ENCODE peak calls at places on chromosomes 6 and 20, in four cellular contexts. N, T, Q and D are unnamed samples.

GRCh38 chr6:164344801-164345291 is 930.3 kb downstream of the QKI start:
- DNase-seq in T (no peak), N (no peak), Q (no peak), D (no peak)

GRCh38 chr20:32966382-32966781 is 37.9 kb downstream of the SUN5 start:
- DNase-seq in T (no peak), N (no peak), Q (no peak), D (no peak)

GRCh38 chr6:73927421-73927820 is 231.4 kb downstream of the CD109 start:
- DNase-seq in T (no peak), Q (no peak), N (no peak), D (no peak)

GRCh38 chr6:100099189-100100074 is 105.4 kb upstream of the MCHR2 start:
- DNase-seq in N (no peak), Q (no peak), T (no peak), D (no peak)

GRCh38 chr6:38929560-38929959 is 119.0 kb upstream of the GLP1R start:
- DNase-seq in T (no peak), N (no peak), Q (no peak), D (no peak)

GRCh38 chr6:89048286-89048923 is 32.1 kb upstream of the PNRC1 start:
- DNase-seq in N (no peak), Q (no peak), T (no peak), D (no peak)

GRCh38 chr6:27127874-27128795 is 119.4 kb upstream of the PRSS16 start:
- DNase-seq in T (no peak), N (no peak), Q (no peak), D (no peak)

GRCh38 chr6:23659125-23659524 is 466.9 kb upstream of the NRSN1 start:
- DNase-seq in N (peak), T (no peak), Q (no peak), D (no peak)

GRCh38 chr20:6501061-6501460 is 266.4 kb upstream of the BMP2 start:
- DNase-seq in Q (peak), T (peak), N (peak), D (no peak)

GRCh38 chr20:1907586-1907985 is 12.4 kb downstream of the SIRPA start:
- DNase-seq in N (peak), T (no peak), Q (no peak), D (no peak)

GRCh38 chr20:63766695-63767426 is 27.3 kb downstream of the SLC2A4RG start:
- DNase-seq in Q (no peak), T (no peak), N (no peak), D (no peak)

GRCh38 chr20:46371656-46372055 is 34.8 kb downstream of the ELMO2 start:
- DNase-seq in T (no peak), Q (no peak), N (no peak), D (no peak)

GRCh38 chr6:137248702-137249101 is 29.5 kb upstream of the IFNGR1 start:
- DNase-seq in T (no peak), Q (no peak), N (no peak), D (no peak)

GRCh38 chr6:90472716-90473115 is 114.2 kb downstream of the MAP3K7 start:
- DNase-seq in Q (no peak), N (no peak), T (no peak), D (no peak)

GRCh38 chr6:119308994-119309657 is 40.4 kb downstream of the MAN1A1 start:
- DNase-seq in Q (no peak), T (no peak), N (no peak), D (no peak)

GRCh38 chr6:78908621-78909020 is 41.3 kb downstream of the IRAK1BP1 start:
- DNase-seq in T (no peak), N (no peak), Q (no peak), D (no peak)

GRCh38 chr6:32177182-32177787 is 920 bp upstream of the RNF5 start:
- DNase-seq in N (peak), T (no peak), Q (peak), D (no peak)

GRCh38 chr6:128580224-128581110 is 60.1 kb upstream of the PTPRK start:
- DNase-seq in N (no peak), T (no peak), Q (no peak), D (no peak)

GRCh38 chr20:11876555-11876954 is 41.1 kb upstream of the BTBD3 start:
- DNase-seq in Q (no peak), T (no peak), N (no peak), D (no peak)

GRCh38 chr6:24581084-24581669 is 64.8 kb downstream of the KIAA0319 start:
- DNase-seq in Q (peak), N (peak), T (peak), D (peak)

GRCh38 chr6:158706369-158706982 is 56.6 kb downstream of the SYTL3 start:
- DNase-seq in Q (no peak), T (no peak), N (peak), D (peak)

GRCh38 chr6:56517155-56517745 is 125.4 kb downstream of the DST start:
- DNase-seq in Q (no peak), T (peak), N (no peak), D (no peak)

GRCh38 chr6:138372711-138373463 is 4.8 kb upstream of the SMIM28 start:
- DNase-seq in N (peak), T (no peak), Q (no peak), D (no peak)

GRCh38 chr20:52047811-52048302 is 143.7 kb downstream of the ZFP64 start:
- DNase-seq in Q (peak), N (peak), T (no peak), D (no peak)

GRCh38 chr6:47670851-47671250 is 27.5 kb upstream of the ADGRF4 start:
- DNase-seq in T (no peak), Q (no peak), N (no peak), D (no peak)

DNA sequence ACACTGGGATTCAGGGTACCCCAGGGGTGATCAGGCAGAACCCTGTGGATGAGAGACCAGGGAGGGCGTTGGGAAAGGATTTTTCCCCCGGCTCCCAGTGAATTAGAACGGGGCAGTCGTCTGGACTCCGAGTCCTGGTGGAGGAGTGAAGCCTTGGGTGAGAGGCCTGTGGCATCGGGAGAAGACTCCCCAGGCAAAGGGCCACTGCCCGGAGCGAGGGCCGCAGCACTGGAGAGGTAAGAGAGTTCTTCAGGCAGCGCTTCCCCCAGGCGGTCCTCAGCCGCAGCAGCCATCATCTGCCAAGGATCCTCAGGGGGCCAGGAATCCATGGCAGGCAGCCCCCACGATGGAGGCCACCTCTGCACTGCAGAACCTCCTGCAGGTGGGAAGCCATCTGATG is 663 bp downstream of the C6orf15 start:
- DNase-seq in N (no peak), T (no peak), Q (no peak), D (no peak)
- TF ChIP-seq CTCF in N (no peak), T (no peak), Q (no peak), D (no peak)

GRCh38 chr20:35664544-35665206 is at the start of the genes CPNE1 and RBM12:
- DNase-seq in N (peak), Q (peak), T (peak), D (peak)
- TF ChIP-seq CTCF in N (no peak), Q (no peak), T (no peak), D (no peak)

DNA sequence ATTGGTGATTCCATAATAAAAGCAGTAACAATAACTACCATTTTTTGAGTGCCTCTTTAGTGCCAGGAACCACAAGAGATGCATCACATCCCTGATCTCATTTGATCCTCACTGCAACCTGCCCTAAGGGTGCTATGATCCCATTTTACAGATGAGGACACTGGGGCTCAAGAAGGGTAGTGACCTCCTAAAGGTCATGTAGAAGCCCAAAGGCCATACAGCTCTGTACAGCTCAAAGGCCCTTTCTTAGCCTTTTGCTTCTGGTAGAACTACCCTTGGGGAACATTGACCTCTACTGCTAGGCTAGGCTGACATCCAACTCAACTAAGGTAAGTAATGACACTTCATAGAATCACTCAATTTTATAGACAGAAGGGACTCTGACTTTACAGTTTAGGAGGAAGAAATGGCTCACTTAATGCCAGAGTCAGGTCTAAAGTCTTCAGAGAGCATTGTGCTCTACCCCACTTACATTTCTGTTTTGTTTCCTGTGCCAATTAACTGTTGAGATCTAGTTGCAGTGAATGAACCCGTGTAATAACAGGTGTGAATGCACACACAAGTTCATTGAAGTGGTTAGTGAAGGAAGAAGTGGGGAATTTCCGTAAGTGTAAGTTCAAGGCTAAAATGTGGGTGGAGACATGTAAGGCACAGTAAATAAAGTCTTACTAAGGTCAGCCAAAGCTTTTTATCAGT is 10.7 kb downstream of the SLC9A8 start:
- DNase-seq in T (no peak), Q (no peak), N (no peak), D (no peak)
- TF ChIP-seq CTCF in T (no peak), Q (no peak), N (no peak), D (no peak)

GRCh38 chr6:7897461-7898192 is 13.0 kb downstream of the TXNDC5 start:
- DNase-seq in N (no peak), Q (no peak), T (no peak), D (no peak)

GRCh38 chr6:7900621-7901020 is 10.0 kb downstream of the TXNDC5 start:
- DNase-seq in T (no peak), Q (no peak), N (no peak), D (no peak)

GRCh38 chr6:7899889-7900213 is 10.7 kb downstream of the TXNDC5 start:
- DNase-seq in N (no peak), T (no peak), Q (no peak), D (no peak)

GRCh38 chr6:7901056-7901455 is 9.5 kb downstream of the TXNDC5 start:
- DNase-seq in T (no peak), Q (no peak), N (no peak), D (no peak)

DNA sequence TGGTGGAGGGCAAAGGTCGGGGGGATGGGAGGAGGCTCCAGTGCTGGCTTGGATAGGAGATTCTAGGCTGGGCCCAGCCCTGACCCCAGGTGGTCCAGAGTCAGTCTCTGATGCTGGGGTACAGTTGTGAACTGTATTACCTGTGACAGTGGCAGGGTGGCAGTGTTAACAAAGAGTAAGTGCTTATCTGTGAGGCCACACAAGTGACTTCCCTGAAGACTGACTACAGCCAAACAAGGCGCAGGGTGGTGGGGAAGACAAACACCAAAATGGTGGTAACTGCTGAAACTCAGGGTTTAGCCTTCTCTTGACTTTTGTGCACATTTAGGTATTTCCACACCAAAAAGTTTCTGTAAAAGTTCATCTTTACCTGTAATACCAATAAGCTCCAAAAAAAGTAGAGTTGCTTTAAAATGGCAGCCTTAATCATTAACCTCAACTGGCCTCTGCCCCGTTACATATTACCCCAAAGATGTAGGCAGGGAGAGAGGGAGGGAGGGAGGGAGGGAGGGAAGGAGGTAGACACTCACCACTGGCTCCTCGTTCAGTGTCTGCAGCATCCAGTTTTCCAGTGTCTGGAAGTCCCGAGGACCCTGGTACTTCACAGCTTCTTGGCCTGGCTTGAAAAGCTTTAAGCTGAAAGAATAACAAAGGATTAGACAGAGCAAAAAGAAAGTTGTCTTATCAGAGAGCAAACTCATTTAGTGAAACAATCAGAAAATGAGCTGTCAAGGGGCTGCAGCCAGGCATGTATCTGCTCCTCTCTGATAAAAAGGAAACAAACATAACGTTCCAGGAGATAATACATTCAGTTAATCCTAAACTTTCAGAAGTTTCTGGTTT is 11.3 kb downstream of the TXNDC5 start:
- DNase-seq in T (no peak), Q (no peak), N (no peak), D (no peak)
- TF ChIP-seq CTCF in T (no peak), Q (no peak), N (peak), D (no peak)

GRCh38 chr6:108838101-108838717 is 10.0 kb upstream of the ARMC2 start:
- DNase-seq in N (no peak), T (no peak), Q (no peak), D (no peak)
- TF ChIP-seq CTCF in N (peak), T (peak), Q (peak), D (no peak)

DNA sequence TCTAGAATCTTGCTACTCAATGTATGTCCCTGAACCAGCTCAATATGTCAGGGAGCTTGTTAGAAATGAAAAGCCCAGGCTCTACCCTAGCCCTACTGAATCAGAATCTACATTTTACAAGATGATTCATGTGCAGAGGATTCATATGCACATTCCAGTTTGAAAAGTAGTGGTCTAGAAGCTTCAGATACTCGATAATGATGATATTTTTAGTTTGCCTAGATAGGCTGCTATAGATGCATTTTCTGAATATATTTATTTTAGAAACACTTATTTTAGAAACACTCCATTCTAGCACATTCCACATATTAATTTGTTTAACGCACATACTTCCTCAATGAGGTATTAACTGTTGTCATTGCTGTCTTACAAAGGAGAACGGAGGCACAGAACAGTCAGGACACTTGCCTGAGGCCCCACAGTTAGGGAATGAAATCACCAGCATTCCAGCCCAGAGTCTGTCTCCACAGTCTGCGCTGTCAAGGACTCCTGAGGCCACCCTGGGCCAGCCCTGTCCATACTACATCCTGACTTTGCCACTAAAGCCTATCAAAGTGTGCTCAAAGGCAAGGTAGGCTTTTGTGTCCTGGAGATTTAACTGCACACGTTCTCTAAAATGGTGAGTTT is 64.4 kb downstream of the SNAP25 start:
- DNase-seq in N (peak), Q (no peak), T (no peak), D (no peak)
- TF ChIP-seq CTCF in N (no peak), Q (no peak), T (no peak), D (no peak)

GRCh38 chr20:48801197-48801596 is 26.6 kb downstream of the PREX1 start:
- DNase-seq in T (no peak), Q (no peak), N (no peak), D (no peak)
- TF ChIP-seq CTCF in T (no peak), Q (no peak), N (no peak), D (no peak)

GRCh38 chr20:22586645-22587310 is 2.4 kb upstream of the FOXA2 start:
- DNase-seq in T (no peak), N (no peak), Q (no peak), D (no peak)
- TF ChIP-seq CTCF in T (peak), N (peak), Q (peak), D (peak)